ENCODE peak calls at places on chromosomes 16 and 17, in six cellular contexts. Y is HL-60; W is activated T-helper 9 cell treated with anti-CD3 and anti-CD28 coated beads, Interleukin-2, amount 50 U/mL, for 16 hours; S is ureter; V is cardiac septum; T is endothelial cell. C is an unnamed sample.

GRCh38 chr16:23121024-23121423 is 28.2 kb downstream of the USP31 start:
- DNase-seq in Y (no peak), W (no peak), S (no peak), V (no peak), T (no peak), C (no peak)

GRCh38 chr16:13873835-13874438 is 46.0 kb upstream of the ERCC4 start:
- DNase-seq in Y (no peak), W (no peak), S (no peak), V (no peak), T (peak), C (peak)

GRCh38 chr16:62068747-62069146 is 32.5 kb upstream of the CDH8 start:
- DNase-seq in Y (peak), W (no peak), S (no peak), V (no peak), T (no peak), C (peak)

GRCh38 chr16:21279501-21279900 is 1.4 kb upstream of the CRYM start:
- DNase-seq in Y (no peak), W (no peak), S (no peak), V (no peak), T (no peak), C (no peak)

GRCh38 chr17:43556292-43556691 is 10.2 kb upstream of the ETV4 start:
- DNase-seq in Y (peak), W (no peak), S (peak), V (no peak), T (no peak), C (peak)

GRCh38 chr16:3035289-3035971 is 1.3 kb downstream of the BICDL2 start:
- DNase-seq in Y (no peak), W (no peak), S (no peak), V (no peak), T (no peak), C (no peak)

GRCh38 chr17:19716108-19717030 is at the start of gene SLC47A2:
- DNase-seq in Y (no peak), W (no peak), S (no peak), V (no peak), T (no peak), C (peak)

GRCh38 chr16:7332611-7333010 is at the start of gene RBFOX1:
- DNase-seq in Y (no peak), W (no peak), S (no peak), V (no peak), T (no peak), C (no peak)

GRCh38 chr17:38730526-38731379 is 612 bp downstream of the CISD3 start:
- DNase-seq in Y (no peak), W (no peak), S (peak), V (peak), T (no peak), C (peak)

GRCh38 chr16:57938936-57939871 is 31.7 kb downstream of the CNGB1 start:
- DNase-seq in Y (no peak), W (no peak), S (peak), V (peak), T (no peak), C (no peak)

GRCh38 chr16:15874745-15875314 is 13.6 kb downstream of the CEP20 start:
- DNase-seq in Y (no peak), W (no peak), S (peak), V (no peak), T (peak), C (peak)

GRCh38 chr16:49463529-49463928 is 89.9 kb downstream of the C16orf78 start:
- DNase-seq in Y (no peak), W (peak), S (peak), V (no peak), T (no peak), C (no peak)

GRCh38 chr17:49219987-49220386 is 9.5 kb downstream of the ABI3 start:
- DNase-seq in Y (no peak), W (no peak), S (no peak), V (no peak), T (no peak), C (no peak)

GRCh38 chr17:29577778-29578211 is 9.3 kb downstream of the TP53I13 start:
- DNase-seq in Y (no peak), W (no peak), S (no peak), V (no peak), T (no peak), C (no peak)

GRCh38 chr17:3972931-3973330 is 8.7 kb upstream of the ATP2A3 start:
- DNase-seq in Y (no peak), W (no peak), S (no peak), V (no peak), T (no peak), C (no peak)